ENCODE peak calls at places on chromosome 18, in seven cellular contexts. One of them, this sample, is unnamed.

GRCh38 chr18:2410688-2411087 is 160.6 kb downstream of the METTL4 start:
- DNase-seq in AG10803: no peak
- DNase-seq in heart right ventricle: no peak
- DNase-seq in NB4: no peak
- DNase-seq in astrocyte of the spinal cord: peak; percentile 59
- DNase-seq in lower lobe of right lung: no peak
- DNase-seq in BJ: no peak
- DNase-seq in this sample: no peak

GRCh38 chr18:14781671-14782070 is 33.7 kb downstream of the ANKRD30B start:
- DNase-seq in AG10803: no peak
- DNase-seq in heart right ventricle: no peak
- DNase-seq in NB4: no peak
- DNase-seq in astrocyte of the spinal cord: no peak
- DNase-seq in lower lobe of right lung: no peak
- DNase-seq in BJ: no peak
- DNase-seq in this sample: no peak

GRCh38 chr18:49250819-49251388 is 209.5 kb downstream of the DYM start:
- DNase-seq in AG10803: peak; percentile 29
- DNase-seq in heart right ventricle: no peak
- DNase-seq in NB4: peak; percentile 56
- DNase-seq in astrocyte of the spinal cord: peak; percentile 36
- DNase-seq in lower lobe of right lung: no peak
- DNase-seq in BJ: no peak
- DNase-seq in this sample: peak; percentile 49

GRCh38 chr18:44685296-44685695 is 4.6 kb downstream of the SETBP1 start:
- DNase-seq in AG10803: no peak
- DNase-seq in heart right ventricle: no peak
- DNase-seq in NB4: no peak
- DNase-seq in astrocyte of the spinal cord: no peak
- DNase-seq in lower lobe of right lung: no peak
- DNase-seq in BJ: no peak
- DNase-seq in this sample: no peak

GRCh38 chr18:47772374-47773248 is 157.8 kb downstream of the SMAD2 start:
- DNase-seq in AG10803: peak; percentile 60
- DNase-seq in heart right ventricle: peak; percentile 56
- DNase-seq in NB4: peak; percentile 68
- DNase-seq in astrocyte of the spinal cord: peak; percentile 35
- DNase-seq in lower lobe of right lung: peak; percentile 84
- DNase-seq in BJ: no peak
- DNase-seq in this sample: peak; percentile 64

GRCh38 chr18:59744271-59744721 is 47.1 kb upstream of the CCBE1 start:
- DNase-seq in AG10803: peak; percentile 100
- DNase-seq in heart right ventricle: no peak
- DNase-seq in NB4: no peak
- DNase-seq in astrocyte of the spinal cord: peak; percentile 89
- DNase-seq in lower lobe of right lung: no peak
- DNase-seq in BJ: peak; percentile 97
- DNase-seq in this sample: peak; percentile 98

GRCh38 chr18:10670856-10671255 is 145.0 kb downstream of the NAPG start:
- DNase-seq in AG10803: no peak
- DNase-seq in heart right ventricle: no peak
- DNase-seq in NB4: no peak
- DNase-seq in astrocyte of the spinal cord: no peak
- DNase-seq in lower lobe of right lung: no peak
- DNase-seq in BJ: no peak
- DNase-seq in this sample: no peak

GRCh38 chr18:63284173-63284765 is 35.3 kb downstream of the BCL2 start:
- DNase-seq in AG10803: no peak
- DNase-seq in heart right ventricle: no peak
- DNase-seq in NB4: no peak
- DNase-seq in astrocyte of the spinal cord: no peak
- DNase-seq in lower lobe of right lung: no peak
- DNase-seq in BJ: no peak
- DNase-seq in this sample: no peak

GRCh38 chr18:55323051-55323994 is 264.7 kb downstream of the TCF4 start:
- DNase-seq in AG10803: peak; percentile 72
- DNase-seq in heart right ventricle: no peak
- DNase-seq in NB4: no peak
- DNase-seq in astrocyte of the spinal cord: peak; percentile 47
- DNase-seq in lower lobe of right lung: no peak
- DNase-seq in BJ: no peak
- DNase-seq in this sample: peak; percentile 84

GRCh38 chr18:78901923-78902794 is 77.5 kb upstream of the SALL3 start:
- DNase-seq in AG10803: no peak
- DNase-seq in heart right ventricle: no peak
- DNase-seq in NB4: no peak
- DNase-seq in astrocyte of the spinal cord: no peak
- DNase-seq in lower lobe of right lung: no peak
- DNase-seq in BJ: no peak
- DNase-seq in this sample: no peak

GRCh38 chr18:38940863-38941531 is 1375.4 kb upstream of the CELF4 start:
- DNase-seq in AG10803: no peak
- DNase-seq in heart right ventricle: no peak
- DNase-seq in NB4: peak; percentile 63
- DNase-seq in astrocyte of the spinal cord: peak; percentile 78
- DNase-seq in lower lobe of right lung: no peak
- DNase-seq in BJ: no peak
- DNase-seq in this sample: peak; percentile 39

GRCh38 chr18:59057969-59058368 is 81.7 kb upstream of the SEC11C start:
- DNase-seq in AG10803: peak; percentile 78
- DNase-seq in heart right ventricle: no peak
- DNase-seq in NB4: no peak
- DNase-seq in astrocyte of the spinal cord: peak; percentile 69
- DNase-seq in lower lobe of right lung: no peak
- DNase-seq in BJ: no peak
- DNase-seq in this sample: peak; percentile 87

GRCh38 chr18:79056827-79057367 is 12.3 kb upstream of the ATP9B start:
- DNase-seq in AG10803: no peak
- DNase-seq in heart right ventricle: no peak
- DNase-seq in NB4: no peak
- DNase-seq in astrocyte of the spinal cord: no peak
- DNase-seq in lower lobe of right lung: no peak
- DNase-seq in BJ: no peak
- DNase-seq in this sample: no peak

GRCh38 chr18:79644666-79645057 is 34.9 kb upstream of the CTDP1 start:
- DNase-seq in AG10803: peak; percentile 53
- DNase-seq in heart right ventricle: no peak
- DNase-seq in NB4: no peak
- DNase-seq in astrocyte of the spinal cord: no peak
- DNase-seq in lower lobe of right lung: no peak
- DNase-seq in BJ: no peak
- DNase-seq in this sample: peak; percentile 53

GRCh38 chr18:48806551-48807261 is 144.1 kb downstream of the SMAD7 start:
- DNase-seq in AG10803: peak; percentile 74
- DNase-seq in heart right ventricle: peak; percentile 46
- DNase-seq in NB4: no peak
- DNase-seq in astrocyte of the spinal cord: peak; percentile 50
- DNase-seq in lower lobe of right lung: peak; percentile 45
- DNase-seq in BJ: no peak
- DNase-seq in this sample: no peak

GRCh38 chr18:55076643-55077218 is 117.5 kb upstream of the CCDC68 start:
- DNase-seq in AG10803: no peak
- DNase-seq in heart right ventricle: no peak
- DNase-seq in NB4: no peak
- DNase-seq in astrocyte of the spinal cord: peak; percentile 47
- DNase-seq in lower lobe of right lung: no peak
- DNase-seq in BJ: no peak
- DNase-seq in this sample: no peak

GRCh38 chr18:61031626-61032025 is 301.6 kb upstream of the CDH20 start:
- DNase-seq in AG10803: no peak
- DNase-seq in heart right ventricle: no peak
- DNase-seq in NB4: no peak
- DNase-seq in astrocyte of the spinal cord: no peak
- DNase-seq in lower lobe of right lung: no peak
- DNase-seq in BJ: no peak
- DNase-seq in this sample: no peak

DNA sequence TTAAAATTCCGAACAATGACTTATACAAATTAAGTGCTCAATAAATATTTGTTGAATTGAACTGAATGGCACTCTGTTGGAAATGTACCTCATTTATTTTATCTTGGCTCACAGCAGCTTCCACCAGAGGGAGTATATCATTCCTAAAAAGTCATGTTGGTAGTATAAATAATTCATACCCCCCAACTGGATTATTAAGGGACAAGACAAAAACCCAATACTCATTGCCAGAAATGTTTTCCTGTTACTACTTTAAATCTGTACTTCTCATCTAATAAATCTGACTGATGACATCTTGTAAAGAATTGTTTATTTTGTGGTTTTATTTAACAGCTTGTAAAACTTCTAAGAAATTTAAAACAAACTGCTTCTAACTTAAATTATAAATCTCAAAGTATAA is 163.9 kb downstream of the CDH2 start:
- DNase-seq in AG10803: peak; percentile 34
- DNase-seq in heart right ventricle: no peak
- DNase-seq in NB4: no peak
- DNase-seq in astrocyte of the spinal cord: no peak
- DNase-seq in lower lobe of right lung: no peak
- DNase-seq in BJ: no peak
- DNase-seq in this sample: peak; percentile 33
- TF ChIP-seq CTCF in AG10803: peak; percentile 66
- TF ChIP-seq CTCF in heart right ventricle: peak; percentile 37
- TF ChIP-seq CTCF in NB4: no peak
- TF ChIP-seq CTCF in astrocyte of the spinal cord: peak; percentile 56
- TF ChIP-seq CTCF in lower lobe of right lung: no peak
- TF ChIP-seq CTCF in BJ: peak; percentile 53
- TF ChIP-seq CTCF in this sample: peak; percentile 67

GRCh38 chr18:76528477-76529432 is 33.7 kb upstream of the ZNF516 start:
- DNase-seq in AG10803: peak; percentile 67
- DNase-seq in heart right ventricle: no peak
- DNase-seq in NB4: peak; percentile 97
- DNase-seq in astrocyte of the spinal cord: peak; percentile 36
- DNase-seq in lower lobe of right lung: no peak
- DNase-seq in BJ: no peak
- DNase-seq in this sample: peak; percentile 73
- H3K4me3 ChIP-seq in AG10803: peak overlapping the region; percentile 64
- H3K4me3 ChIP-seq in heart right ventricle: peak overlapping the region; percentile 46
- H3K4me3 ChIP-seq in NB4: peak overlapping the region; percentile 57
- H3K4me3 ChIP-seq in astrocyte of the spinal cord: peak overlapping the region; percentile 31
- H3K4me3 ChIP-seq in lower lobe of right lung: peak overlapping the region; percentile 51
- H3K4me3 ChIP-seq in BJ: peak overlapping the region; percentile 39
- H3K4me3 ChIP-seq in this sample: peak overlapping the region; percentile 56

GRCh38 chr18:75377975-75378673 is 49.4 kb downstream of the SMIM21 start:
- DNase-seq in AG10803: peak; percentile 9
- DNase-seq in heart right ventricle: no peak
- DNase-seq in NB4: no peak
- DNase-seq in astrocyte of the spinal cord: no peak
- DNase-seq in lower lobe of right lung: no peak
- DNase-seq in BJ: no peak
- DNase-seq in this sample: peak; percentile 25

GRCh38 chr18:75376004-75376403 is 51.5 kb downstream of the SMIM21 start:
- DNase-seq in AG10803: no peak
- DNase-seq in heart right ventricle: no peak
- DNase-seq in NB4: no peak
- DNase-seq in astrocyte of the spinal cord: no peak
- DNase-seq in lower lobe of right lung: no peak
- DNase-seq in BJ: no peak
- DNase-seq in this sample: peak; percentile 10

GRCh38 chr18:75377258-75377657 is 50.2 kb downstream of the SMIM21 start:
- DNase-seq in AG10803: peak; percentile 10
- DNase-seq in heart right ventricle: no peak
- DNase-seq in NB4: no peak
- DNase-seq in astrocyte of the spinal cord: no peak
- DNase-seq in lower lobe of right lung: no peak
- DNase-seq in BJ: no peak
- DNase-seq in this sample: no peak

GRCh38 chr18:75375341-75375740 is 52.2 kb downstream of the SMIM21 start:
- DNase-seq in AG10803: no peak
- DNase-seq in heart right ventricle: no peak
- DNase-seq in NB4: no peak
- DNase-seq in astrocyte of the spinal cord: no peak
- DNase-seq in lower lobe of right lung: no peak
- DNase-seq in BJ: no peak
- DNase-seq in this sample: no peak

DNA sequence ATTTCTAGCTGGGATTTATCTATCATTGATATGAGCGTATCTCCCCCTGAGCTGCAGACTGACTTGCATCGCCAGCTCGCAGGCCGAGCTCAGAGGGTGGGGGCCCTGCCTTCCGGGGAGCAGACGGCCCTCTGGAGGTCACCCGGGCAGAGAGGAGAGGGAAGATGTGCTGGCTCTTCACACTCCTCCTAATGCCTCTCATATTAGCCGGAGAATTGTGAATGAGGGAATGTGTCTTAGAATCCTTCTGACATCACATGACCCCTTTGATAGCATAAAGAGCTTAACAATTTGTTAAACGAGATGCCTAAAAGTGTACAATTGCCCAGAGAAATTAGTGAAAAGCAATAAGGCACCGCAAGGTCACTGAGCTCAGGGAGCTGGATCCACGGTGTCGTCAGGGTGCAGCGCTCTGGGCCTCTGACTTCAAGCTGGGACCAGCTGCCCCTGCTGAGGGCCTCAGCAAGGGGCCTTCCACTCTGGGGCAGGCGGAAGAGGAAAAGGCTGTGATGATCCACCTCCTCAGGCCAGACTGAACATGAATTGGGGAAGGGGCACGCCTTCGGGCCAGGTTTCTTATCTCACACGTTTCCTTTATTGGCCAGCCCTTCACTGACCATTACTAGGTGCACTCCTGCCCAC is 48.7 kb downstream of the SMIM21 start:
- DNase-seq in AG10803: no peak
- DNase-seq in heart right ventricle: no peak
- DNase-seq in NB4: no peak
- DNase-seq in astrocyte of the spinal cord: no peak
- DNase-seq in lower lobe of right lung: no peak
- DNase-seq in BJ: no peak
- DNase-seq in this sample: no peak
- TF ChIP-seq CTCF in AG10803: no peak
- TF ChIP-seq CTCF in heart right ventricle: no peak
- TF ChIP-seq CTCF in NB4: no peak
- TF ChIP-seq CTCF in astrocyte of the spinal cord: no peak
- TF ChIP-seq CTCF in lower lobe of right lung: no peak
- TF ChIP-seq CTCF in BJ: no peak
- TF ChIP-seq CTCF in this sample: no peak

GRCh38 chr18:23239350-23239692 is 104.0 kb downstream of the CABLES1 start:
- DNase-seq in AG10803: no peak
- DNase-seq in heart right ventricle: no peak
- DNase-seq in NB4: no peak
- DNase-seq in astrocyte of the spinal cord: no peak
- DNase-seq in lower lobe of right lung: no peak
- DNase-seq in BJ: no peak
- DNase-seq in this sample: no peak

GRCh38 chr18:23240609-23240930 is 105.3 kb downstream of the CABLES1 start:
- DNase-seq in AG10803: no peak
- DNase-seq in heart right ventricle: no peak
- DNase-seq in NB4: no peak
- DNase-seq in astrocyte of the spinal cord: no peak
- DNase-seq in lower lobe of right lung: no peak
- DNase-seq in BJ: no peak
- DNase-seq in this sample: no peak

GRCh38 chr18:23238152-23238531 is 102.9 kb downstream of the CABLES1 start:
- DNase-seq in AG10803: peak; percentile 91
- DNase-seq in heart right ventricle: no peak
- DNase-seq in NB4: no peak
- DNase-seq in astrocyte of the spinal cord: peak; percentile 85
- DNase-seq in lower lobe of right lung: no peak
- DNase-seq in BJ: no peak
- DNase-seq in this sample: peak; percentile 92

GRCh38 chr18:23238651-23239349 is 103.5 kb downstream of the CABLES1 start:
- DNase-seq in AG10803: peak; percentile 66
- DNase-seq in heart right ventricle: no peak
- DNase-seq in NB4: no peak
- DNase-seq in astrocyte of the spinal cord: peak; percentile 36
- DNase-seq in lower lobe of right lung: no peak
- DNase-seq in BJ: no peak
- DNase-seq in this sample: no peak

GRCh38 chr18:23239885-23240608 is 104.8 kb downstream of the CABLES1 start:
- DNase-seq in AG10803: no peak
- DNase-seq in heart right ventricle: no peak
- DNase-seq in NB4: no peak
- DNase-seq in astrocyte of the spinal cord: no peak
- DNase-seq in lower lobe of right lung: no peak
- DNase-seq in BJ: no peak
- DNase-seq in this sample: no peak
- H3K4me3 ChIP-seq in AG10803: no peak overlapping the region
- H3K4me3 ChIP-seq in heart right ventricle: no peak overlapping the region
- H3K4me3 ChIP-seq in NB4: no peak overlapping the region
- H3K4me3 ChIP-seq in astrocyte of the spinal cord: no peak overlapping the region
- H3K4me3 ChIP-seq in lower lobe of right lung: no peak overlapping the region
- H3K4me3 ChIP-seq in BJ: no peak overlapping the region
- H3K4me3 ChIP-seq in this sample: no peak overlapping the region

This sample was measured in fibroblast of mammary gland.